ENCODE peak calls at places on chromosome 21, in four cellular contexts. A is GM12865; D is stimulated activated CD4-positive, alpha-beta T cell treated with anti-CD3 and anti-CD28 coated beads, Interleukin-1b, Interleukin-23, amount 100 ng/mL, for 1 hour; G is GM10248. T is an unnamed sample.

GRCh38 chr21:44920694-44921604 is at the start of gene ITGB2:
- DNase-seq in A (peak), D (no peak), G (peak), T (no peak)

GRCh38 chr21:31604591-31605190 is 54.8 kb upstream of the SOD1 start:
- DNase-seq in A (peak), D (peak), G (peak), T (no peak)

GRCh38 chr21:27112186-27112585 is 145.3 kb upstream of the ADAMTS5 start:
- DNase-seq in A (no peak), D (no peak), G (no peak), T (no peak)

GRCh38 chr21:27647921-27648320 is 681.0 kb upstream of the ADAMTS5 start:
- DNase-seq in A (no peak), D (no peak), G (no peak), T (no peak)

GRCh38 chr21:38434913-38435533 is 63.3 kb downstream of the ERG start:
- DNase-seq in A (no peak), D (no peak), G (no peak), T (no peak)

GRCh38 chr21:44929242-44929798 is 8.6 kb upstream of the ITGB2 start:
- DNase-seq in A (peak), D (no peak), G (no peak), T (no peak)

GRCh38 chr21:46361937-46362336 is 38.0 kb downstream of the PCNT start:
- DNase-seq in A (no peak), D (no peak), G (no peak), T (no peak)

GRCh38 chr21:35410123-35410522 is 361.0 kb upstream of the RUNX1 start:
- DNase-seq in A (no peak), D (no peak), G (no peak), T (no peak)

GRCh38 chr21:29105218-29105617 is 25.2 kb upstream of the MAP3K7CL start:
- DNase-seq in A (no peak), D (no peak), G (no peak), T (no peak)

GRCh38 chr21:45347048-45347711 is 57.8 kb upstream of the COL18A1 start:
- DNase-seq in A (no peak), D (no peak), G (no peak), T (no peak)

GRCh38 chr21:46212721-46213484 is 15.7 kb downstream of the LSS start:
- DNase-seq in A (no peak), D (no peak), G (no peak), T (peak)

GRCh38 chr21:33546076-33546475 is 3.2 kb downstream of the SON start:
- DNase-seq in A (no peak), D (no peak), G (no peak), T (no peak)

GRCh38 chr21:34881894-34882371 is 167.2 kb downstream of the RUNX1 start:
- DNase-seq in A (no peak), D (no peak), G (no peak), T (no peak)

GRCh38 chr21:45432575-45433255 is 27.8 kb downstream of the COL18A1 start:
- DNase-seq in A (no peak), D (no peak), G (no peak), T (no peak)

GRCh38 chr21:39721885-39722284 is 23.1 kb upstream of the IGSF5 start:
- DNase-seq in A (no peak), D (no peak), G (no peak), T (no peak)

GRCh38 chr21:43597052-43597451 is 62.2 kb downstream of the HSF2BP start:
- DNase-seq in A (no peak), D (no peak), G (no peak), T (no peak)

GRCh38 chr21:33860332-33860879 is 55.2 kb downstream of the ATP5PO start:
- DNase-seq in A (no peak), D (no peak), G (no peak), T (no peak)

GRCh38 chr21:36379236-36379635 is 6.0 kb upstream of the CHAF1B start:
- DNase-seq in A (no peak), D (no peak), G (no peak), T (no peak)

GRCh38 chr21:44933199-44933937 is 6.5 kb upstream of the SLX9 start:
- DNase-seq in A (no peak), D (no peak), G (no peak), T (peak)

GRCh38 chr21:46428286-46428685 is 30.4 kb upstream of the DIP2A start:
- DNase-seq in A (no peak), D (no peak), G (no peak), T (no peak)

GRCh38 chr21:32381571-32381970 is 11.2 kb downstream of the URB1 start:
- DNase-seq in A (no peak), D (no peak), G (no peak), T (no peak)

GRCh38 chr21:45264146-45264918 is 23.4 kb downstream of the POFUT2 start:
- DNase-seq in A (no peak), D (no peak), G (no peak), T (peak)

GRCh38 chr21:28067015-28067414 is 925.7 kb downstream of the LTN1 start:
- DNase-seq in A (no peak), D (no peak), G (no peak), T (no peak)

GRCh38 chr21:27528697-27529096 is 561.8 kb upstream of the ADAMTS5 start:
- DNase-seq in A (no peak), D (no peak), G (no peak), T (no peak)

GRCh38 chr21:18228060-18228739 is 16.4 kb upstream of the CHODL start:
- DNase-seq in A (no peak), D (no peak), G (no peak), T (no peak)

GRCh38 chr21:31220567-31220966 is 123.5 kb downstream of the TIAM1 start:
- DNase-seq in A (no peak), D (no peak), G (no peak), T (no peak)